ENCODE peak calls at places on chromosomes 16 and 17, in ten cellular contexts. P is activated CD8-positive, alpha-beta T cell treated with anti-CD3 and anti-CD28 coated beads for 36 hours; C is NCI-H1092; Y is effector memory CD4-positive, alpha-beta T cell; F is IMR-90; W is Peyer's patch; U is cardiac fibroblast; Q is lung microvascular endothelial cell; E is activated CD4-positive, CD25-positive, alpha-beta regulatory T cell; H is stimulated activated CD8-positive, alpha-beta memory T cell treated with anti-CD3 and anti-CD28 coated beads, Interleukin-4, amount 100 ng/mL, for 1 hour. K is an unnamed sample.

GRCh38 chr16:85929259-85929704 is 30.3 kb downstream of the IRF8 start:
- DNase-seq in P (no peak), C (no peak), Y (no peak), F (no peak), W (no peak), U (no peak), Q (no peak), E (no peak), H (no peak), K (no peak)

GRCh38 chr17:5226940-5227878 is 7.5 kb downstream of the SCIMP start:
- DNase-seq in P (peak), C (no peak), Y (no peak), F (no peak), W (peak), U (no peak), Q (no peak), E (no peak), H (no peak), K (no peak)

GRCh38 chr17:81508639-81509047 is 4.0 kb downstream of the ACTG1 start:
- DNase-seq in P (no peak), C (no peak), Y (no peak), F (peak), W (no peak), U (peak), Q (peak), E (no peak), H (no peak), K (no peak)

GRCh38 chr16:68528686-68529379 is 10.3 kb upstream of the ZFP90 start:
- DNase-seq in P (peak), C (peak), Y (peak), F (peak), W (peak), U (peak), Q (peak), E (peak), H (peak), K (no peak)

GRCh38 chr17:40707720-40708119 is 4.2 kb upstream of the KRT24 start:
- DNase-seq in P (no peak), C (no peak), Y (no peak), F (no peak), W (no peak), U (peak), Q (peak), E (no peak), H (no peak), K (no peak)

GRCh38 chr17:82536220-82537201 is 17.0 kb downstream of the FOXK2 start:
- DNase-seq in P (no peak), C (no peak), Y (no peak), F (peak), W (no peak), U (peak), Q (peak), E (no peak), H (no peak), K (no peak)

GRCh38 chr16:48112603-48113400 is 43.0 kb downstream of the ABCC12 start:
- DNase-seq in P (no peak), C (no peak), Y (no peak), F (no peak), W (no peak), U (peak), Q (no peak), E (no peak), H (no peak), K (no peak)

GRCh38 chr16:2919511-2920255 is 8.0 kb downstream of the FLYWCH1 start:
- DNase-seq in P (peak), C (peak), Y (peak), F (peak), W (peak), U (peak), Q (peak), E (peak), H (peak), K (no peak)

GRCh38 chr16:2404099-2404498 is 25.1 kb upstream of the CCNF start:
- DNase-seq in P (no peak), C (no peak), Y (no peak), F (no peak), W (no peak), U (no peak), Q (no peak), E (no peak), H (no peak), K (no peak)

GRCh38 chr17:47119746-47120520 is 69.2 kb downstream of the CDC27 start:
- DNase-seq in P (no peak), C (no peak), Y (no peak), F (peak), W (no peak), U (no peak), Q (no peak), E (no peak), H (no peak), K (no peak)

GRCh38 chr16:15576960-15577958 is 65.7 kb downstream of the MARF1 start:
- DNase-seq in P (no peak), C (no peak), Y (no peak), F (no peak), W (no peak), U (no peak), Q (no peak), E (no peak), H (no peak), K (no peak)

GRCh38 chr16:24525970-24526559 is 13.3 kb upstream of the RBBP6 start:
- DNase-seq in P (no peak), C (no peak), Y (no peak), F (no peak), W (no peak), U (peak), Q (no peak), E (no peak), H (no peak), K (no peak)

GRCh38 chr17:7580631-7581554 is 1.5 kb downstream of the CD68 start:
- DNase-seq in P (no peak), C (no peak), Y (no peak), F (no peak), W (no peak), U (no peak), Q (no peak), E (no peak), H (no peak), K (no peak)

GRCh38 chr16:3716831-3717234 is 491 bp downstream of the TRAP1 start:
- DNase-seq in P (peak), C (peak), Y (no peak), F (no peak), W (peak), U (no peak), Q (peak), E (peak), H (no peak), K (no peak)

GRCh38 chr16:89384282-89384681 is 106.1 kb downstream of the ANKRD11 start:
- DNase-seq in P (no peak), C (no peak), Y (no peak), F (no peak), W (no peak), U (no peak), Q (no peak), E (no peak), H (no peak), K (no peak)

GRCh38 chr17:69812240-69812837 is 262.7 kb upstream of the KCNJ16 start:
- DNase-seq in P (no peak), C (no peak), Y (no peak), F (no peak), W (no peak), U (no peak), Q (no peak), E (no peak), H (no peak), K (no peak)

GRCh38 chr17:67531291-67531690 is 154.2 kb downstream of the PITPNC1 start:
- DNase-seq in P (peak), C (peak), Y (no peak), F (no peak), W (no peak), U (peak), Q (no peak), E (no peak), H (no peak), K (no peak)

GRCh38 chr16:17951273-17951845 is 385.2 kb downstream of the NPIPA8 start:
- DNase-seq in P (no peak), C (no peak), Y (no peak), F (no peak), W (no peak), U (no peak), Q (no peak), E (no peak), H (no peak), K (no peak)

GRCh38 chr16:52721331-52721730 is 174.4 kb upstream of the TOX3 start:
- DNase-seq in P (no peak), C (no peak), Y (no peak), F (no peak), W (no peak), U (no peak), Q (no peak), E (no peak), H (no peak), K (no peak)

GRCh38 chr16:5025171-5025632 is 8.5 kb downstream of the NAGPA start:
- DNase-seq in P (peak), C (peak), Y (no peak), F (no peak), W (no peak), U (no peak), Q (peak), E (no peak), H (no peak), K (no peak)

GRCh38 chr16:72317378-72317777 is 145.4 kb upstream of the PMFBP1 start:
- DNase-seq in P (no peak), C (no peak), Y (no peak), F (peak), W (no peak), U (peak), Q (no peak), E (no peak), H (no peak), K (no peak)

GRCh38 chr16:55944377-55944802 is 69.2 kb upstream of the CES5A start:
- DNase-seq in P (peak), C (peak), Y (peak), F (peak), W (peak), U (peak), Q (peak), E (peak), H (peak), K (no peak)

GRCh38 chr16:49733278-49734009 is 122.5 kb downstream of the ZNF423 start:
- DNase-seq in P (no peak), C (no peak), Y (no peak), F (no peak), W (no peak), U (no peak), Q (no peak), E (no peak), H (no peak), K (no peak)

GRCh38 chr17:44926841-44927525 is 11.7 kb upstream of the GFAP start:
- DNase-seq in P (no peak), C (no peak), Y (no peak), F (no peak), W (no peak), U (no peak), Q (no peak), E (no peak), H (no peak), K (no peak)

GRCh38 chr16:48272837-48273421 is 25.6 kb upstream of the ABCC11 start:
- DNase-seq in P (no peak), C (no peak), Y (no peak), F (no peak), W (no peak), U (no peak), Q (peak), E (no peak), H (no peak), K (no peak)

GRCh38 chr17:64240261-64240740 is 22.8 kb downstream of the TEX2 start:
- DNase-seq in P (peak), C (no peak), Y (no peak), F (peak), W (no peak), U (peak), Q (no peak), E (no peak), H (no peak), K (no peak)

GRCh38 chr17:36550491-36551417 is 6.0 kb downstream of the GGNBP2 start:
- DNase-seq in P (no peak), C (no peak), Y (no peak), F (no peak), W (no peak), U (no peak), Q (no peak), E (no peak), H (no peak), K (no peak)

GRCh38 chr16:84329849-84330684 is 35.4 kb downstream of the WFDC1 start:
- DNase-seq in P (no peak), C (no peak), Y (no peak), F (no peak), W (no peak), U (no peak), Q (no peak), E (no peak), H (no peak), K (no peak)

GRCh38 chr17:77274137-77274829 is 133.5 kb downstream of the SEC14L1 start:
- DNase-seq in P (no peak), C (no peak), Y (no peak), F (no peak), W (no peak), U (no peak), Q (no peak), E (no peak), H (no peak), K (no peak)

GRCh38 chr17:3602499-3602898 is 6.7 kb downstream of the TRPV1 start:
- DNase-seq in P (peak), C (no peak), Y (no peak), F (peak), W (no peak), U (peak), Q (peak), E (no peak), H (no peak), K (no peak)

K was measured in GOT3.